ENCODE peak calls at places on chromosome 19, in four cellular contexts. One of them, this sample, is unnamed.
A peak's percentile ranks its signal among the peaks of the same experiment; 100 is the strongest.

GRCh38 chr19:37950471-37951175 is 43.6 kb downstream of the SIPA1L3 start:
- DNase-seq in H9: no peak
- DNase-seq in mesendoderm: no peak
- DNase-seq in H1: no peak
- DNase-seq in this sample: no peak

GRCh38 chr19:55482967-55483671 is 1.9 kb upstream of the NAT14 start:
- DNase-seq in H9: no peak
- DNase-seq in mesendoderm: no peak
- DNase-seq in H1: no peak
- DNase-seq in this sample: no peak

GRCh38 chr19:11423804-11424318 is 4.7 kb upstream of the RGL3 start:
- DNase-seq in H9: peak; percentile 43
- DNase-seq in mesendoderm: no peak
- DNase-seq in H1: peak; percentile 49
- DNase-seq in this sample: no peak

GRCh38 chr19:1566392-1567115 is 1.6 kb downstream of the MEX3D start:
- DNase-seq in H9: peak; percentile 90
- DNase-seq in mesendoderm: peak; percentile 88
- DNase-seq in H1: peak; percentile 80
- DNase-seq in this sample: peak; percentile 77

GRCh38 chr19:1266818-1267440 is 2.2 kb upstream of the CIRBP start:
- DNase-seq in H9: peak; percentile 73
- DNase-seq in mesendoderm: peak; percentile 55
- DNase-seq in H1: peak; percentile 97
- DNase-seq in this sample: no peak

GRCh38 chr19:53576941-53577653 is 39.2 kb downstream of the ZNF331 start:
- DNase-seq in H9: no peak
- DNase-seq in mesendoderm: no peak
- DNase-seq in H1: no peak
- DNase-seq in this sample: no peak

GRCh38 chr19:40783711-40784110 is 5.7 kb downstream of the RAB4B start:
- DNase-seq in H9: no peak
- DNase-seq in mesendoderm: no peak
- DNase-seq in H1: no peak
- DNase-seq in this sample: no peak

GRCh38 chr19:1168877-1169791 is 4.9 kb downstream of the SBNO2 start:
- DNase-seq in H9: no peak
- DNase-seq in mesendoderm: peak; percentile 58
- DNase-seq in H1: no peak
- DNase-seq in this sample: peak; percentile 85

GRCh38 chr19:20999731-21000352 is 20.6 kb upstream of the ZNF430 start:
- DNase-seq in H9: peak; percentile 96
- DNase-seq in mesendoderm: peak; percentile 99
- DNase-seq in H1: peak; percentile 77
- DNase-seq in this sample: peak; percentile 71

GRCh38 chr19:49581007-49581508 is at the start of gene PRRG2:
- DNase-seq in H9: peak; percentile 47
- DNase-seq in mesendoderm: peak; percentile 49
- DNase-seq in H1: peak; percentile 72
- DNase-seq in this sample: no peak
- H3K56ac ChIP-seq in H9: no peak within 1 kb of the TSS
- H3K56ac ChIP-seq in mesendoderm: peak within 1 kb of the TSS; percentile 89
- H3K56ac ChIP-seq in H1: no peak within 1 kb of the TSS
- H3K56ac ChIP-seq in this sample: peak within 1 kb of the TSS; percentile 60

DNA sequence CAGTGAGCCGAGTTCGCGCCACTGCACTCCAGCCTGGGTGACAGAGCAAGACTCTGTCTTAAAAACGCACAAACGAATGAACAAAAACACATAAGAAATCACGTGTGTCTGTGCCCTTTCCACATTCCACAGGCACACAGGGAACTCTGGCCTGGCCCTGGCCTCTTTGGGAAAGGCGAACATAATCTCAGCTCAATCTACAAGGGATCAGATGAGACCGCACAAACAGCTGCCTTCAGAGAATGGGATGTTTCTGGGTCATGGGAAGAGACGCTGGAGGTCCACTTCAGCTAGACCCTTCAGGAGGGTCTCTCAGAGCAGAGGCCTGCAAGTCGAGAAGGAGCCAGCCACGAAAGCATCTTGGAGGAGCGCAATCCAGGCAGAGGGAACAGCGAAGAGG is 6.3 kb upstream of the CRTC1 start:
- DNase-seq in H9: no peak
- DNase-seq in mesendoderm: no peak
- DNase-seq in H1: no peak
- DNase-seq in this sample: no peak
- H3K56ac ChIP-seq in H9: no peak overlapping the region
- H3K56ac ChIP-seq in mesendoderm: peak overlapping the region; percentile 1
- H3K56ac ChIP-seq in H1: peak overlapping the region; percentile 25
- H3K56ac ChIP-seq in this sample: peak overlapping the region; percentile 38

DNA sequence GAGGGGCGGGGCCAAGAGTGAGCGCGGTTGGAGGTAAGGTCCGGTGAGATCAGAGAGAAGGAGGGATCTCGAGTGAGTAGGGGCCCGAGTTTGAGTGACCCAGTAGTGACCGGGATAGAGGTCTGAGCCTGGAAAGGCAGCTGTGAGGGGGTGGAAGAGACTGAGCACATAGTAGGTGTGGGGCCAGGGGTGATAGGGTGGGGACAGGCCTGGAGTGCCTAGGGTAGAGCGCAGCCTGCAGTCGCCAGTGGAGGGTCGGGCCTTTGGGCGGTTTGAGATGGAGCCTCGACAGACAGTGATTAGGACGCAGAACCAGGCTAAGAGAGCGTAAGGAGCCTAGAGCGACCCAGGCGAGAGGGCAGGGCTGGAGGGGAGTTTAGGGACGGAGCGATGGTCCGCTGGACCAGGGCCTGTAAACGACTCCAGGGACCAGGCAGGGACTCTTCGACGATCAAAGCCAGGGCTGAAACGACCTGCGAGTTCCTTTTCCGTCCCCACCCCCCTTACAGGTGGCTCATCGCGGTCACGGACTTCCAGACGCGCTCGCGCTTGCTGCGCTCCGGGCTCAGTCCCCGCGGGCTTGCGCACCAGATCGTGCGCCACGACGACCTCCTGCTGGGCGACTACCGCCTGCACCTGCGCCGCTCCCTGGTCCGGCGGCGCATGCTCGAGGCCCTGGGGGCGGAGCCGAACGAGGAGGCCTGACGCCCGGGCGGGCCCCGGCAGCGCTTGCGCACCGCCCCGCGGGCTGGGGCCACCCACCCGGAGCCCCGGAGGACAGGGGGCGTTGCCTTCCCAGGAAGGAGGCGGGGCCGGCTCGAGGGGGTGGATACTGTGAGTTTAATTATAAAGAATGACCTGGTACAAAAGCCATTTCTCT is 9.4 kb downstream of the C19orf81 start:
- DNase-seq in H9: peak; percentile 94
- DNase-seq in mesendoderm: peak; percentile 91
- DNase-seq in H1: peak; percentile 95
- DNase-seq in this sample: peak; percentile 64
- H3K56ac ChIP-seq in H9: no peak overlapping the region
- H3K56ac ChIP-seq in mesendoderm: peak overlapping the region; percentile 90
- H3K56ac ChIP-seq in H1: peak overlapping the region; percentile 87
- H3K56ac ChIP-seq in this sample: no peak overlapping the region

GRCh38 chr19:35757749-35758608 is at the start of gene PROSER3:
- DNase-seq in H9: peak; percentile 99
- DNase-seq in mesendoderm: peak; percentile 100
- DNase-seq in H1: peak; percentile 98
- DNase-seq in this sample: peak; percentile 100

GRCh38 chr19:35759697-35760096 is 1.7 kb downstream of the PROSER3 start:
- DNase-seq in H9: no peak
- DNase-seq in mesendoderm: no peak
- DNase-seq in H1: no peak
- DNase-seq in this sample: no peak

GRCh38 chr19:35757231-35757748 is 461 bp upstream of the HSPB6 start:
- DNase-seq in H9: no peak
- DNase-seq in mesendoderm: peak; percentile 90
- DNase-seq in H1: no peak
- DNase-seq in this sample: peak; percentile 96

GRCh38 chr19:35764432-35765315 is 6.7 kb downstream of the PROSER3 start:
- DNase-seq in H9: peak; percentile 19
- DNase-seq in mesendoderm: no peak
- DNase-seq in H1: no peak
- DNase-seq in this sample: no peak

GRCh38 chr19:35760711-35761349 is 2.9 kb downstream of the PROSER3 start:
- DNase-seq in H9: no peak
- DNase-seq in mesendoderm: no peak
- DNase-seq in H1: no peak
- DNase-seq in this sample: no peak
- H3K56ac ChIP-seq in H9: no peak overlapping the region
- H3K56ac ChIP-seq in mesendoderm: no peak overlapping the region
- H3K56ac ChIP-seq in H1: no peak overlapping the region
- H3K56ac ChIP-seq in this sample: no peak overlapping the region

GRCh38 chr19:46696052-46696451 is 20.9 kb downstream of the PRKD2 start:
- DNase-seq in H9: no peak
- DNase-seq in mesendoderm: peak; percentile 88
- DNase-seq in H1: no peak
- DNase-seq in this sample: no peak

GRCh38 chr19:46700704-46701103 is 16.2 kb downstream of the PRKD2 start:
- DNase-seq in H9: no peak
- DNase-seq in mesendoderm: no peak
- DNase-seq in H1: no peak
- DNase-seq in this sample: no peak

GRCh38 chr19:46693760-46694159 is 23.2 kb downstream of the PRKD2 start:
- DNase-seq in H9: no peak
- DNase-seq in mesendoderm: no peak
- DNase-seq in H1: no peak
- DNase-seq in this sample: no peak

GRCh38 chr19:46698395-46699321 is 18.3 kb downstream of the PRKD2 start:
- DNase-seq in H9: no peak
- DNase-seq in mesendoderm: no peak
- DNase-seq in H1: no peak
- DNase-seq in this sample: no peak

DNA sequence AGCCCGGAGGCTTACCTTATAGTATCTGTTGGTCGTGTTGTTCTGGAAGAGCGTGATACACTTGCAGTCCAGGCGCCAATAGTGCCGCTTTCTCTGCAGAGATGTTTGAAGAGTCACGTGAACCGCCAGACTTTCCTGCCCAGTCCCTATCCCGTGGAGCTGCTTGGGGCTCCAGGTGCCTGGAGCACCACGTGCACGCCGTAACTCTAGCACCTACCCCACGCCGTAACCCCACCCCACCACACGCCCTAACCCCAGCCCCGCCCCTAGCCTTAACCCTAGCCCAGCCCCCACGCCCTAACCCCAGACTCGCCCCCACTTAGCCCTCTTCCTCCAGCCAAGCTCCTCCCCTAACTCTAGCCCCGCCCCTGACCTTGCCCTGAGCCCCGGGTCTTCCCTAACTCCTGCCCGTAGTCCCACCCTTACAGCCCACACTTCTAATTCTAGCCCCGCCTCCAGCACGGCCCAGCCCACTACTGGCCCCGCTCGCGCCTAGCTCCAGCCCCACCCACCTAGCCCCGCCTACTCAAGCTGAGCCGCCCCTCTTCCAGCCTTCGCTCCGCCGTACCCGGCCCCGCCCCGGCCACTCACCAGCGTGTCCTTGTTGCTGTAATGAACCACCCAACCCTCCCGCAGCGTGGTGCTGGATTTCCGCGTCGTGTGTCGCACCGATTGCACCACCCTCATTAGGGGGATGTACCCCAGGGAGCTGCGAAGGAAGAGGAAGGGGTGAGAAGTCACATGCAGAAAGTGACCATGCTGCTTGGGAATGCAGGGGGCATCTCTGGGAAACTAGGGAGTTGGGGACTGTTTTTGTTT is 19.6 kb downstream of the PRKD2 start:
- DNase-seq in H9: peak; percentile 99
- DNase-seq in mesendoderm: peak; percentile 98
- DNase-seq in H1: peak; percentile 99
- DNase-seq in this sample: peak; percentile 49
- H3K56ac ChIP-seq in H9: no peak overlapping the region
- H3K56ac ChIP-seq in mesendoderm: peak overlapping the region; percentile 84
- H3K56ac ChIP-seq in H1: no peak overlapping the region
- H3K56ac ChIP-seq in this sample: no peak overlapping the region

GRCh38 chr19:3782330-3782729 is 3.9 kb downstream of the MATK start:
- DNase-seq in H9: no peak
- DNase-seq in mesendoderm: no peak
- DNase-seq in H1: no peak
- DNase-seq in this sample: no peak
- H3K56ac ChIP-seq in H9: no peak overlapping the region
- H3K56ac ChIP-seq in mesendoderm: no peak overlapping the region
- H3K56ac ChIP-seq in H1: no peak overlapping the region
- H3K56ac ChIP-seq in this sample: no peak overlapping the region

GRCh38 chr19:9782282-9782681 is 13.7 kb upstream of the ZNF846 start:
- DNase-seq in H9: no peak
- DNase-seq in mesendoderm: no peak
- DNase-seq in H1: no peak
- DNase-seq in this sample: no peak
- H3K56ac ChIP-seq in H9: no peak overlapping the region
- H3K56ac ChIP-seq in mesendoderm: no peak overlapping the region
- H3K56ac ChIP-seq in H1: no peak overlapping the region
- H3K56ac ChIP-seq in this sample: no peak overlapping the region

GRCh38 chr19:31312629-31313244 is 36.5 kb downstream of the TSHZ3 start:
- DNase-seq in H9: no peak
- DNase-seq in mesendoderm: no peak
- DNase-seq in H1: no peak
- DNase-seq in this sample: no peak
- H3K56ac ChIP-seq in H9: no peak overlapping the region
- H3K56ac ChIP-seq in mesendoderm: no peak overlapping the region
- H3K56ac ChIP-seq in H1: no peak overlapping the region
- H3K56ac ChIP-seq in this sample: no peak overlapping the region

DNA sequence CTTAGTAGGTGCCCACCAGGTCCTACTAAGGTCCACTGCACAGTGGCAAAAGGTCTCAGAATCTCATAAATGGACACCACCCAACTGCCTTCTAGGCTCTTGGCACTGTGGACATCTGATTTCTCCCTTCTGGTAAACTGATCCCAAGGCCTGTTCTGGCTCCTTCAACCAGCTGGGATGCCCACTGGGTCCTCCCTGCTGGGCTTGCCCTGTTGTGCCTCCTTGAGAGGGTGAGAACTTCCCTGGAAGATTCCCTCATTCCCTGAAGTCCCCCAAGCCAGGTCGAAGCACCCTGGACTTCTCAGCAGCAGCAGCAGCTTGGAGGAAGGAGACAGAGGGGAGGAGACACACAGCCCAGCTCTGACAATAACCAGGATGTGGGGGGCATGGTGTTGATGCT is 6.6 kb upstream of the ZNF492 start:
- DNase-seq in H9: no peak
- DNase-seq in mesendoderm: no peak
- DNase-seq in H1: no peak
- DNase-seq in this sample: no peak
- H3K56ac ChIP-seq in H9: no peak overlapping the region
- H3K56ac ChIP-seq in mesendoderm: no peak overlapping the region
- H3K56ac ChIP-seq in H1: no peak overlapping the region
- H3K56ac ChIP-seq in this sample: no peak overlapping the region

GRCh38 chr19:52191951-52192350 is 2.1 kb downstream of the PPP2R1A start:
- DNase-seq in H9: no peak
- DNase-seq in mesendoderm: no peak
- DNase-seq in H1: no peak
- DNase-seq in this sample: no peak
- H3K56ac ChIP-seq in H9: no peak overlapping the region
- H3K56ac ChIP-seq in mesendoderm: no peak overlapping the region
- H3K56ac ChIP-seq in H1: no peak overlapping the region
- H3K56ac ChIP-seq in this sample: no peak overlapping the region